ENCODE peak calls at places on chromosomes 7 and 10, in four cellular contexts. B, K, J and S are unnamed samples.

GRCh38 chr7:55276896-55277295 is 88.2 kb upstream of the LANCL2 start:
- DNase-seq in K (no peak), B (no peak), J (no peak), S (peak)

GRCh38 chr7:11343818-11344413 is 370.2 kb downstream of the PHF14 start:
- DNase-seq in K (no peak), B (no peak), J (no peak), S (peak)

GRCh38 chr10:681670-682318 is 7.7 kb downstream of the DIP2C start:
- DNase-seq in K (no peak), J (no peak), B (peak), S (no peak)

GRCh38 chr10:25522946-25523608 is 348.3 kb downstream of the GPR158 start:
- DNase-seq in J (no peak), K (no peak), B (no peak), S (peak)

GRCh38 chr7:65746398-65746669 is 126.5 kb upstream of the VKORC1L1 start:
- DNase-seq in J (no peak), B (no peak), K (no peak), S (no peak)

GRCh38 chr7:56092789-56093531 is at the start of gene PHKG1:
- DNase-seq in K (no peak), B (peak), J (no peak), S (peak)

GRCh38 chr7:95342029-95342428 is 17.7 kb upstream of the PON1 start:
- DNase-seq in J (no peak), K (no peak), B (no peak), S (no peak)

GRCh38 chr7:37982423-37982822 is 62.0 kb downstream of the EPDR1 start:
- DNase-seq in B (no peak), K (no peak), J (no peak), S (no peak)

GRCh38 chr7:49700841-49701240 is 72.6 kb upstream of the VWC2 start:
- DNase-seq in K (no peak), J (no peak), B (no peak), S (no peak)

GRCh38 chr7:91054374-91054773 is 209.9 kb upstream of the FZD1 start:
- DNase-seq in J (no peak), K (no peak), B (no peak), S (no peak)

GRCh38 chr10:110512461-110513187 is 14.9 kb downstream of the DUSP5 start:
- DNase-seq in B (peak), J (peak), K (peak), S (peak)

GRCh38 chr7:98315318-98315993 is 34.0 kb downstream of the BRI3 start:
- DNase-seq in J (no peak), K (no peak), B (no peak), S (no peak)

GRCh38 chr10:101000602-101000991 is 989 bp downstream of the LZTS2 start:
- DNase-seq in B (no peak), K (no peak), J (no peak), S (no peak)

GRCh38 chr10:62779487-62780248 is 24.9 kb upstream of the ADO start:
- DNase-seq in J (peak), B (no peak), K (peak), S (no peak)

GRCh38 chr7:2824678-2825461 is 19.2 kb downstream of the GNA12 start:
- DNase-seq in J (no peak), B (no peak), K (no peak), S (no peak)